ENCODE peak calls at places on chromosomes 16 and 17, in four cellular contexts. One of them, this sample, is unnamed.

GRCh38 chr16:47463771-47464624 is 2.9 kb downstream of the PHKB start:
- DNase-seq in GM04504: no peak
- DNase-seq in activated naive CD8-positive, alpha-beta T cell treated with anti-CD3 and anti-CD28 coated beads for 36 hours: no peak
- DNase-seq in HTR-8/SVneo: no peak
- DNase-seq in this sample: no peak

GRCh38 chr16:50490828-50491227 is 57.4 kb upstream of the NKD1 start:
- DNase-seq in GM04504: no peak
- DNase-seq in activated naive CD8-positive, alpha-beta T cell treated with anti-CD3 and anti-CD28 coated beads for 36 hours: no peak
- DNase-seq in HTR-8/SVneo: no peak
- DNase-seq in this sample: no peak

GRCh38 chr16:268141-269053 is 7.3 kb downstream of the RGS11 start:
- DNase-seq in GM04504: no peak
- DNase-seq in activated naive CD8-positive, alpha-beta T cell treated with anti-CD3 and anti-CD28 coated beads for 36 hours: no peak
- DNase-seq in HTR-8/SVneo: no peak
- DNase-seq in this sample: no peak

GRCh38 chr16:85838876-85839585 is 39.5 kb downstream of the COX4I1 start:
- DNase-seq in GM04504: no peak
- DNase-seq in activated naive CD8-positive, alpha-beta T cell treated with anti-CD3 and anti-CD28 coated beads for 36 hours: no peak
- DNase-seq in HTR-8/SVneo: no peak
- DNase-seq in this sample: no peak

GRCh38 chr16:53498984-53499383 is 4.0 kb downstream of the AKTIP start:
- DNase-seq in GM04504: no peak
- DNase-seq in activated naive CD8-positive, alpha-beta T cell treated with anti-CD3 and anti-CD28 coated beads for 36 hours: no peak
- DNase-seq in HTR-8/SVneo: no peak
- DNase-seq in this sample: no peak

GRCh38 chr16:85333337-85333736 is 221.1 kb upstream of the CIBAR2 start:
- DNase-seq in GM04504: no peak
- DNase-seq in activated naive CD8-positive, alpha-beta T cell treated with anti-CD3 and anti-CD28 coated beads for 36 hours: no peak
- DNase-seq in HTR-8/SVneo: no peak
- DNase-seq in this sample: no peak

GRCh38 chr17:31250229-31250628 is 46.8 kb downstream of the OMG start:
- DNase-seq in GM04504: no peak
- DNase-seq in activated naive CD8-positive, alpha-beta T cell treated with anti-CD3 and anti-CD28 coated beads for 36 hours: no peak
- DNase-seq in HTR-8/SVneo: no peak
- DNase-seq in this sample: no peak

GRCh38 chr17:14373587-14374259 is 72.8 kb downstream of the HS3ST3B1 start:
- DNase-seq in GM04504: no peak
- DNase-seq in activated naive CD8-positive, alpha-beta T cell treated with anti-CD3 and anti-CD28 coated beads for 36 hours: no peak
- DNase-seq in HTR-8/SVneo: peak
- DNase-seq in this sample: peak

GRCh38 chr17:15388356-15389046 is 47.1 kb upstream of the TEKT3 start:
- DNase-seq in GM04504: no peak
- DNase-seq in activated naive CD8-positive, alpha-beta T cell treated with anti-CD3 and anti-CD28 coated beads for 36 hours: no peak
- DNase-seq in HTR-8/SVneo: no peak
- DNase-seq in this sample: no peak

GRCh38 chr17:59427425-59427921 is 96.0 kb downstream of the YPEL2 start:
- DNase-seq in GM04504: no peak
- DNase-seq in activated naive CD8-positive, alpha-beta T cell treated with anti-CD3 and anti-CD28 coated beads for 36 hours: peak
- DNase-seq in HTR-8/SVneo: peak
- DNase-seq in this sample: no peak

GRCh38 chr17:62565817-62566216 is 61.7 kb upstream of the MRC2 start:
- DNase-seq in GM04504: peak
- DNase-seq in activated naive CD8-positive, alpha-beta T cell treated with anti-CD3 and anti-CD28 coated beads for 36 hours: no peak
- DNase-seq in HTR-8/SVneo: peak
- DNase-seq in this sample: peak

GRCh38 chr17:77182205-77182604 is 41.4 kb downstream of the SEC14L1 start:
- DNase-seq in GM04504: no peak
- DNase-seq in activated naive CD8-positive, alpha-beta T cell treated with anti-CD3 and anti-CD28 coated beads for 36 hours: no peak
- DNase-seq in HTR-8/SVneo: no peak
- DNase-seq in this sample: no peak

GRCh38 chr17:45240905-45241314 is 19.2 kb downstream of the FMNL1 start:
- DNase-seq in GM04504: no peak
- DNase-seq in activated naive CD8-positive, alpha-beta T cell treated with anti-CD3 and anti-CD28 coated beads for 36 hours: no peak
- DNase-seq in HTR-8/SVneo: no peak
- DNase-seq in this sample: no peak

GRCh38 chr16:28136751-28137434 is 73.4 kb upstream of the GSG1L start:
- DNase-seq in GM04504: no peak
- DNase-seq in activated naive CD8-positive, alpha-beta T cell treated with anti-CD3 and anti-CD28 coated beads for 36 hours: no peak
- DNase-seq in HTR-8/SVneo: no peak
- DNase-seq in this sample: no peak

GRCh38 chr16:1489077-1489476 is 333 bp upstream of the PTX4 start:
- DNase-seq in GM04504: no peak
- DNase-seq in activated naive CD8-positive, alpha-beta T cell treated with anti-CD3 and anti-CD28 coated beads for 36 hours: no peak
- DNase-seq in HTR-8/SVneo: no peak
- DNase-seq in this sample: no peak

GRCh38 chr17:48024149-48025039 is 13.2 kb downstream of the COPZ2 start:
- DNase-seq in GM04504: no peak
- DNase-seq in activated naive CD8-positive, alpha-beta T cell treated with anti-CD3 and anti-CD28 coated beads for 36 hours: peak
- DNase-seq in HTR-8/SVneo: no peak
- DNase-seq in this sample: no peak

GRCh38 chr17:78800132-78800931 is 18.3 kb upstream of the CYTH1 start:
- DNase-seq in GM04504: no peak
- DNase-seq in activated naive CD8-positive, alpha-beta T cell treated with anti-CD3 and anti-CD28 coated beads for 36 hours: no peak
- DNase-seq in HTR-8/SVneo: no peak
- DNase-seq in this sample: no peak

This sample was measured in AG04449.